ENCODE peak calls at places on chromosomes 7 and 10, in eight cellular contexts. O is transverse colon, K is lower lobe of right lung, H is AG04450, A is tibial nerve, M is endodermal cell, S is K562, P is heart right ventricle. E is an unnamed sample.
A peak's percentile ranks its signal among the peaks of the same experiment; 100 is the strongest.

GRCh38 chr7:151275813-151276577 is 27.5 kb upstream of the SMARCD3 start:
- DNase-seq in O (no peak), K (no peak), H (no peak), A (no peak), M (peak; percentile 83), S (no peak), P (no peak), E (no peak)

GRCh38 chr7:148022832-148023231 is 567.7 kb upstream of the C7orf33 start:
- DNase-seq in O (no peak), K (no peak), H (no peak), A (no peak), M (no peak), S (no peak), P (no peak), E (no peak)

GRCh38 chr10:67606572-67606971 is 89.4 kb downstream of the CTNNA3 start:
- DNase-seq in O (no peak), K (no peak), H (peak; percentile 53), A (no peak), M (no peak), S (no peak), P (no peak), E (peak; percentile 6)

GRCh38 chr7:73966062-73966940 is 61.7 kb upstream of the ELN start:
- DNase-seq in O (no peak), K (no peak), H (no peak), A (no peak), M (no peak), S (no peak), P (no peak), E (no peak)

GRCh38 chr10:132933308-132934042 is 8.9 kb downstream of the CFAP46 start:
- DNase-seq in O (no peak), K (peak; percentile 36), H (no peak), A (no peak), M (no peak), S (no peak), P (no peak), E (no peak)

GRCh38 chr7:117113871-117114270 is 160.6 kb downstream of the ST7 start:
- DNase-seq in O (no peak), K (no peak), H (no peak), A (no peak), M (no peak), S (no peak), P (no peak), E (no peak)

GRCh38 chr10:125982256-125982948 is 86.0 kb downstream of the FANK1 start:
- DNase-seq in O (peak; percentile 17), K (no peak), H (peak; percentile 23), A (no peak), M (peak; percentile 72), S (peak; percentile 8), P (no peak), E (peak; percentile 44)

GRCh38 chr10:119305860-119306513 is 98.6 kb downstream of the GRK5 start:
- DNase-seq in O (peak; percentile 72), K (no peak), H (peak; percentile 75), A (peak; percentile 49), M (no peak), S (peak; percentile 52), P (no peak), E (peak; percentile 87)

GRCh38 chr10:451856-452255 is 237.6 kb downstream of the DIP2C start:
- DNase-seq in O (no peak), K (no peak), H (no peak), A (no peak), M (no peak), S (no peak), P (no peak), E (no peak)

GRCh38 chr10:22810643-22811254 is 96.4 kb upstream of the PIP4K2A start:
- DNase-seq in O (no peak), K (no peak), H (no peak), A (no peak), M (peak; percentile 89), S (no peak), P (no peak), E (no peak)

GRCh38 chr10:118595598-118596425 is at the start of gene PRLHR:
- DNase-seq in O (no peak), K (no peak), H (no peak), A (no peak), M (peak; percentile 94), S (peak; percentile 11), P (no peak), E (peak; percentile 42)

GRCh38 chr10:104376784-104377300 is 23.2 kb downstream of the CFAP58 start:
- DNase-seq in O (no peak), K (no peak), H (no peak), A (no peak), M (no peak), S (no peak), P (no peak), E (no peak)

GRCh38 chr10:96205580-96205979 is 65.8 kb downstream of the BLNK start:
- DNase-seq in O (no peak), K (no peak), H (no peak), A (no peak), M (no peak), S (no peak), P (no peak), E (no peak)

GRCh38 chr7:150388709-150389531 is 9.8 kb downstream of the ZNF775 start:
- DNase-seq in O (peak; percentile 80), K (peak; percentile 87), H (no peak), A (no peak), M (peak; percentile 83), S (no peak), P (peak; percentile 75), E (no peak)

GRCh38 chr10:7583626-7584025 is 83.1 kb downstream of the ITIH5 start:
- DNase-seq in O (no peak), K (no peak), H (no peak), A (no peak), M (no peak), S (no peak), P (peak; percentile 35), E (no peak)

GRCh38 chr7:157983442-157984137 is 604.0 kb downstream of the PTPRN2 start:
- DNase-seq in O (no peak), K (no peak), H (no peak), A (no peak), M (no peak), S (no peak), P (no peak), E (no peak)

GRCh38 chr7:3233301-3233700 is 67.8 kb upstream of the SDK1 start:
- DNase-seq in O (no peak), K (no peak), H (no peak), A (no peak), M (no peak), S (no peak), P (no peak), E (no peak)

DNA sequence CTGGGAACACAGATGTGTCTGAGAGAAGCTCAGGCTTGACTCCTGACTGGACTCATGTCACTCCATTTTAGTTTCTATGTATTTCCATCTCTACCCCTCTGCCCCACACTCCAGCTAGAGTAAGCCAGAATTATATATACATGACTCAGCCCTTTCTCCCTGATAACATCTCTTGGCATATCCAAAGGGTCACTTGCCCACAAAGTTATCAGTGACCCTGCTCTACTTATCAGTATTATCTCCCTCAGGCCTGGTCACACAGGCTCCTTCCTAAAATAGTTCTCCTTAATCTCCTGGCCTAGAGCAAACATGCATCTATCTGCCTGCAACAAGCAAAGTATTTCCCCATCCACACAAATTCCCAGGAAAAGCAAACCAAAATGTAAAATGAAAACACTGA is 598.3 kb downstream of the SUGCT start:
- DNase-seq in O (no peak), K (no peak), H (no peak), A (no peak), M (no peak), S (no peak), P (no peak), E (no peak)
- H3K27ac ChIP-seq in O (no peak overlapping the region), K (no peak overlapping the region), H (no peak overlapping the region), A (no peak overlapping the region), M (no peak overlapping the region), S (no peak overlapping the region), P (no peak overlapping the region), E (no peak overlapping the region)

GRCh38 chr7:30352169-30352568 is 67.8 kb downstream of the ZNRF2 start:
- DNase-seq in O (no peak), K (no peak), H (no peak), A (no peak), M (no peak), S (no peak), P (no peak), E (no peak)
- TF ChIP-seq CTCF in O (no peak), K (no peak), H (no peak), A (no peak), M (peak; percentile 30), S (peak; percentile 49), P (no peak), E (no peak)

GRCh38 chr10:89090760-89091455 is 100.3 kb downstream of the FAS start:
- DNase-seq in O (no peak), K (no peak), H (no peak), A (no peak), M (no peak), S (no peak), P (no peak), E (no peak)

GRCh38 chr10:89092981-89093380 is 102.4 kb downstream of the FAS start:
- DNase-seq in O (no peak), K (no peak), H (no peak), A (no peak), M (no peak), S (no peak), P (no peak), E (no peak)

GRCh38 chr10:89095701-89096391 is 105.2 kb downstream of the FAS start:
- DNase-seq in O (no peak), K (no peak), H (no peak), A (no peak), M (no peak), S (no peak), P (no peak), E (no peak)

GRCh38 chr10:89091501-89091900 is 100.9 kb downstream of the FAS start:
- DNase-seq in O (no peak), K (no peak), H (no peak), A (no peak), M (no peak), S (no peak), P (no peak), E (no peak)

GRCh38 chr10:89092439-89092838 is 101.8 kb downstream of the FAS start:
- DNase-seq in O (no peak), K (no peak), H (no peak), A (no peak), M (no peak), S (no peak), P (no peak), E (no peak)
- H3K27ac ChIP-seq in O (no peak overlapping the region), K (no peak overlapping the region), H (no peak overlapping the region), A (no peak overlapping the region), M (no peak overlapping the region), S (no peak overlapping the region), P (no peak overlapping the region), E (no peak overlapping the region)

GRCh38 chr7:130071701-130072622 is 1.6 kb downstream of the KLHDC10 start:
- DNase-seq in O (peak; percentile 60), K (no peak), H (peak; percentile 80), A (no peak), M (peak; percentile 80), S (peak; percentile 76), P (no peak), E (peak; percentile 49)

GRCh38 chr7:130070900-130071622 is 727 bp downstream of the KLHDC10 start:
- DNase-seq in O (no peak), K (no peak), H (no peak), A (no peak), M (no peak), S (no peak), P (no peak), E (peak; percentile 21)

GRCh38 chr7:130069179-130069977 is 956 bp upstream of the KLHDC10 start:
- DNase-seq in O (no peak), K (no peak), H (no peak), A (no peak), M (no peak), S (no peak), P (no peak), E (no peak)

GRCh38 chr7:130065500-130066152 is 4.7 kb upstream of the KLHDC10 start:
- DNase-seq in O (no peak), K (no peak), H (no peak), A (no peak), M (peak; percentile 23), S (no peak), P (no peak), E (no peak)

GRCh38 chr7:130069978-130070899 is at the start of gene KLHDC10:
- DNase-seq in O (peak; percentile 97), K (peak; percentile 98), H (peak; percentile 98), A (peak; percentile 96), M (peak; percentile 98), S (peak; percentile 99), P (peak; percentile 95), E (peak; percentile 98)
- TF ChIP-seq CTCF in O (no peak), K (no peak), H (no peak), A (no peak), M (no peak), S (no peak), P (no peak), E (no peak)

E was measured in RWPE1.